ENCODE peak calls at places on chromosome 3, in ten cellular contexts. One of them, this sample, is unnamed.

GRCh38 chr3:160841455-160841854 is 85.4 kb downstream of the PPM1L start:
- DNase-seq in AG04450: no peak
- DNase-seq in left ventricle myocardium inferior: no peak
- DNase-seq in transverse colon: no peak
- DNase-seq in nephron progenitor cell: no peak
- DNase-seq in uterus: no peak
- DNase-seq in ovary: no peak
- DNase-seq in breast epithelium: no peak
- DNase-seq in tibial nerve: no peak
- DNase-seq in foreskin fibroblast: no peak
- DNase-seq in this sample: no peak

GRCh38 chr3:193702967-193703366 is 110.0 kb downstream of the OPA1 start:
- DNase-seq in nephron progenitor cell: no peak
- DNase-seq in tibial nerve: no peak
- DNase-seq in ovary: no peak
- DNase-seq in breast epithelium: no peak
- DNase-seq in uterus: no peak
- DNase-seq in foreskin fibroblast: peak; percentile 62
- DNase-seq in left ventricle myocardium inferior: no peak
- DNase-seq in transverse colon: no peak
- DNase-seq in AG04450: peak; percentile 13
- DNase-seq in this sample: no peak

GRCh38 chr3:58690490-58690889 is 23.9 kb upstream of the FAM3D start:
- DNase-seq in AG04450: no peak
- DNase-seq in nephron progenitor cell: no peak
- DNase-seq in ovary: no peak
- DNase-seq in breast epithelium: no peak
- DNase-seq in foreskin fibroblast: no peak
- DNase-seq in transverse colon: no peak
- DNase-seq in uterus: no peak
- DNase-seq in left ventricle myocardium inferior: no peak
- DNase-seq in tibial nerve: no peak
- DNase-seq in this sample: no peak

GRCh38 chr3:72163809-72164634 is 379.1 kb upstream of the PROK2 start:
- DNase-seq in AG04450: no peak
- DNase-seq in uterus: no peak
- DNase-seq in nephron progenitor cell: no peak
- DNase-seq in breast epithelium: no peak
- DNase-seq in ovary: no peak
- DNase-seq in transverse colon: peak; percentile 51
- DNase-seq in tibial nerve: no peak
- DNase-seq in left ventricle myocardium inferior: no peak
- DNase-seq in foreskin fibroblast: no peak
- DNase-seq in this sample: no peak

GRCh38 chr3:13509066-13509815 is 29.1 kb downstream of the HDAC11 start:
- DNase-seq in breast epithelium: no peak
- DNase-seq in uterus: no peak
- DNase-seq in left ventricle myocardium inferior: peak; percentile 7
- DNase-seq in transverse colon: no peak
- DNase-seq in foreskin fibroblast: no peak
- DNase-seq in ovary: no peak
- DNase-seq in tibial nerve: no peak
- DNase-seq in AG04450: no peak
- DNase-seq in nephron progenitor cell: no peak
- DNase-seq in this sample: no peak

GRCh38 chr3:30720586-30721313 is 114.3 kb downstream of the TGFBR2 start:
- DNase-seq in foreskin fibroblast: peak; percentile 62
- DNase-seq in ovary: no peak
- DNase-seq in AG04450: peak; percentile 89
- DNase-seq in tibial nerve: no peak
- DNase-seq in breast epithelium: no peak
- DNase-seq in uterus: no peak
- DNase-seq in left ventricle myocardium inferior: no peak
- DNase-seq in transverse colon: no peak
- DNase-seq in nephron progenitor cell: no peak
- DNase-seq in this sample: no peak

GRCh38 chr3:141740349-141740748 is 2.3 kb downstream of the RNF7 start:
- DNase-seq in transverse colon: no peak
- DNase-seq in foreskin fibroblast: no peak
- DNase-seq in uterus: no peak
- DNase-seq in breast epithelium: no peak
- DNase-seq in AG04450: no peak
- DNase-seq in left ventricle myocardium inferior: no peak
- DNase-seq in nephron progenitor cell: no peak
- DNase-seq in ovary: no peak
- DNase-seq in tibial nerve: no peak
- DNase-seq in this sample: no peak

GRCh38 chr3:150412599-150413069 is 4.5 kb downstream of the TSC22D2 start:
- DNase-seq in tibial nerve: no peak
- DNase-seq in ovary: no peak
- DNase-seq in AG04450: peak; percentile 47
- DNase-seq in nephron progenitor cell: no peak
- DNase-seq in breast epithelium: no peak
- DNase-seq in foreskin fibroblast: peak; percentile 86
- DNase-seq in left ventricle myocardium inferior: no peak
- DNase-seq in uterus: no peak
- DNase-seq in transverse colon: no peak
- DNase-seq in this sample: no peak

GRCh38 chr3:174122411-174122810 is 724.9 kb downstream of the NLGN1 start:
- DNase-seq in foreskin fibroblast: no peak
- DNase-seq in AG04450: no peak
- DNase-seq in tibial nerve: no peak
- DNase-seq in nephron progenitor cell: no peak
- DNase-seq in left ventricle myocardium inferior: no peak
- DNase-seq in breast epithelium: no peak
- DNase-seq in ovary: no peak
- DNase-seq in transverse colon: no peak
- DNase-seq in uterus: no peak
- DNase-seq in this sample: no peak

GRCh38 chr3:174120997-174121396 is 723.5 kb downstream of the NLGN1 start:
- DNase-seq in AG04450: no peak
- DNase-seq in uterus: no peak
- DNase-seq in foreskin fibroblast: no peak
- DNase-seq in transverse colon: no peak
- DNase-seq in ovary: no peak
- DNase-seq in left ventricle myocardium inferior: no peak
- DNase-seq in tibial nerve: no peak
- DNase-seq in breast epithelium: no peak
- DNase-seq in nephron progenitor cell: no peak
- DNase-seq in this sample: no peak

GRCh38 chr3:174126990-174127758 is 729.6 kb downstream of the NLGN1 start:
- DNase-seq in breast epithelium: no peak
- DNase-seq in nephron progenitor cell: no peak
- DNase-seq in foreskin fibroblast: peak; percentile 20
- DNase-seq in uterus: no peak
- DNase-seq in AG04450: no peak
- DNase-seq in transverse colon: no peak
- DNase-seq in left ventricle myocardium inferior: no peak
- DNase-seq in tibial nerve: no peak
- DNase-seq in ovary: no peak
- DNase-seq in this sample: no peak

DNA sequence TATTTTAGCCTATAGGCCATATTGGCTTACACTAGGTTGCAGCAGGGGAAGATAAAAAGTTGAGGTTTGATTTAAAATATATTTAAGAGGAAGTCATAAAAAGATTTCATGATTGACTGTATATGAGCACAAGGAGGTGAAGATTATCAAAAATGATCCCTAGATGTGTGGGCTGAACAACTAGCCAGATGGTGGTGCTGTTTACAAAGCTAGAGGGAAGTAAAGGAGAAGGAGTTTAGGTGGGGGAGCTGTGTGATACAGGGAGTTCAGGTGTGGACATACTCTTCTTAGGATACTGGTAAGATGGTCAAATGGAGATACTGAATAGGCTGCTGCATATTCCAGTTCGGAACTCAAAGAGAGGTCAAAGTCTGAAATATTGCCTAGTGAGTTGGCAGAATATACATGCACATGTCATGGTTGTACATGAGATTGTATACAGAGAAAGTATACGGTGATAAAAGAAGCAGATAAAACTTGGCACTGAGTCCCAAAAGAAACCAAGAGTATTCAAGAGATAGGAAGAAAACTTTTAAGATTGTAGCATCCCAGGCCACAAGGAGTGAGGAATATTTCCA is 727.8 kb downstream of the NLGN1 start:
- DNase-seq in foreskin fibroblast: peak; percentile 61
- DNase-seq in breast epithelium: no peak
- DNase-seq in ovary: no peak
- DNase-seq in tibial nerve: no peak
- DNase-seq in nephron progenitor cell: no peak
- DNase-seq in transverse colon: no peak
- DNase-seq in left ventricle myocardium inferior: no peak
- DNase-seq in AG04450: peak; percentile 15
- DNase-seq in uterus: no peak
- DNase-seq in this sample: no peak
- TF ChIP-seq CTCF in foreskin fibroblast: peak; percentile 68
- TF ChIP-seq CTCF in breast epithelium: no peak
- TF ChIP-seq CTCF in ovary: no peak
- TF ChIP-seq CTCF in tibial nerve: no peak
- TF ChIP-seq CTCF in nephron progenitor cell: peak; percentile 62
- TF ChIP-seq CTCF in transverse colon: no peak
- TF ChIP-seq CTCF in left ventricle myocardium inferior: peak; percentile 56
- TF ChIP-seq CTCF in AG04450: peak; percentile 78
- TF ChIP-seq CTCF in uterus: no peak
- TF ChIP-seq CTCF in this sample: no peak

GRCh38 chr3:76866729-76867461 is 173.0 kb upstream of the ROBO2 start:
- DNase-seq in nephron progenitor cell: no peak
- DNase-seq in tibial nerve: no peak
- DNase-seq in foreskin fibroblast: no peak
- DNase-seq in breast epithelium: no peak
- DNase-seq in ovary: no peak
- DNase-seq in left ventricle myocardium inferior: no peak
- DNase-seq in AG04450: no peak
- DNase-seq in transverse colon: no peak
- DNase-seq in uterus: no peak
- DNase-seq in this sample: no peak

GRCh38 chr3:76859596-76859995 is 180.3 kb upstream of the ROBO2 start:
- DNase-seq in uterus: no peak
- DNase-seq in AG04450: peak; percentile 2
- DNase-seq in transverse colon: no peak
- DNase-seq in nephron progenitor cell: no peak
- DNase-seq in tibial nerve: no peak
- DNase-seq in breast epithelium: no peak
- DNase-seq in ovary: no peak
- DNase-seq in left ventricle myocardium inferior: no peak
- DNase-seq in foreskin fibroblast: peak; percentile 61
- DNase-seq in this sample: no peak

GRCh38 chr3:76869726-76870414 is 170.0 kb upstream of the ROBO2 start:
- DNase-seq in AG04450: no peak
- DNase-seq in left ventricle myocardium inferior: no peak
- DNase-seq in breast epithelium: no peak
- DNase-seq in foreskin fibroblast: no peak
- DNase-seq in nephron progenitor cell: no peak
- DNase-seq in ovary: no peak
- DNase-seq in transverse colon: no peak
- DNase-seq in tibial nerve: no peak
- DNase-seq in uterus: no peak
- DNase-seq in this sample: no peak

DNA sequence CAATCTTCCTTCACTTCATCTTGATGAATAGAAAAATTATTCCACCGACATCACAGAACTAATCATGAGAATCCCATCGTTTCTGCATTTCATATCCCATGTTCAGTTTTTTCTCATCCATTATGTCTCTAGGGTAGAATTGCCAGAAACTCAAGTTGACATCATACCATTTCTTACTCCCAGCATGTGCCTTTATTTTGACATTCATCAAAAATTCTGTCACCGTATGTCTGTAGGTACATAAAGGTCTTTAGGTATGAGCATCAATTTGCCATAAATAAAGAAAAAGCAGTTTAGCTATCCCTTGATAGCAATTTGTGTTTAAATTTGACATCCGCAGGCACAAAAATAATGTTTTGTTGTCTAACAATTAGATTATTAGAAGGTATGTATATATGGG is 175.5 kb upstream of the ROBO2 start:
- DNase-seq in transverse colon: no peak
- DNase-seq in left ventricle myocardium inferior: no peak
- DNase-seq in breast epithelium: no peak
- DNase-seq in tibial nerve: no peak
- DNase-seq in AG04450: no peak
- DNase-seq in nephron progenitor cell: no peak
- DNase-seq in foreskin fibroblast: no peak
- DNase-seq in uterus: no peak
- DNase-seq in ovary: no peak
- DNase-seq in this sample: no peak
- TF ChIP-seq CTCF in transverse colon: no peak
- TF ChIP-seq CTCF in left ventricle myocardium inferior: no peak
- TF ChIP-seq CTCF in breast epithelium: no peak
- TF ChIP-seq CTCF in tibial nerve: no peak
- TF ChIP-seq CTCF in AG04450: no peak
- TF ChIP-seq CTCF in nephron progenitor cell: no peak
- TF ChIP-seq CTCF in foreskin fibroblast: no peak
- TF ChIP-seq CTCF in uterus: no peak
- TF ChIP-seq CTCF in ovary: no peak
- TF ChIP-seq CTCF in this sample: no peak

DNA sequence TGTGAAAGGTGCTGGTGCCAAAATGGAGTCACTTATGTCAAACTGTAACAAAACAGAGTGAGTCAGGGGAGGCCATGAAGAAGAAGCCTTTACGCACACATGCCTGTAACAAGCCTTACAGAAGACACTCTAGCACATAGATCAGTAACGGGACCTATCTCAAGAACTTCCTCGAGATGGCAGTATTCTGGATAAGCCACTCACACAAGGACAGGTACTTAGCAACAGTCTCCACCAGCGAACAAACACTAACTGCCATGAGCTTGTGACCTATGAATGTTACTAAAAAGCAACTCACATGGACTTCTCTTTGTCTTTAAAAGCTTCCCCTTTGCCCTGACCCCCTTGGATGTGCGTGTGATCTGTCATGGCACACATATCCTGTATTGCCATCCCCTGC is 235.1 kb downstream of the CD47 start:
- DNase-seq in tibial nerve: no peak
- DNase-seq in transverse colon: no peak
- DNase-seq in nephron progenitor cell: no peak
- DNase-seq in left ventricle myocardium inferior: no peak
- DNase-seq in breast epithelium: no peak
- DNase-seq in AG04450: no peak
- DNase-seq in foreskin fibroblast: no peak
- DNase-seq in uterus: no peak
- DNase-seq in ovary: no peak
- DNase-seq in this sample: no peak
- TF ChIP-seq CTCF in tibial nerve: no peak
- TF ChIP-seq CTCF in transverse colon: no peak
- TF ChIP-seq CTCF in nephron progenitor cell: no peak
- TF ChIP-seq CTCF in left ventricle myocardium inferior: peak; percentile 26
- TF ChIP-seq CTCF in breast epithelium: no peak
- TF ChIP-seq CTCF in AG04450: peak; percentile 17
- TF ChIP-seq CTCF in foreskin fibroblast: no peak
- TF ChIP-seq CTCF in uterus: no peak
- TF ChIP-seq CTCF in ovary: no peak
- TF ChIP-seq CTCF in this sample: no peak

DNA sequence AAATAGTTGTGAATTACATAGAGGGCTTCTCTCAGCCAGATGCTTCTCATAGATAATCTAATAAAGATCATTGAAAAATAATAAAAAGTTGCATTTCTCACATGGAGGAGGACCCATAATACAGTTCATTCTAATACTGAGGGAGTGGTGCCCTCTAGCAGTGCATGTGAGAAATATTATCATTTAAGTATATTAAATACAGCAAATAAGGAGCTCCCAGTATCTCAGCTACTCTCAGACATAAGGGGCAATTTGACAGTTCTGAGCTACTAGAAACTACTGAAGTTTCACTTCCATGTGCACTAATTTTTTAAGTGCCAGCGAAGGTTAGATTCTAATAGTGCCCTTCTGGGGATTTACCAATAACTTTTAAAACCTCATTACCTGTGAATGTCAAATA is 188.3 kb downstream of the IL5RA start:
- DNase-seq in AG04450: no peak
- DNase-seq in ovary: no peak
- DNase-seq in transverse colon: no peak
- DNase-seq in nephron progenitor cell: no peak
- DNase-seq in left ventricle myocardium inferior: no peak
- DNase-seq in foreskin fibroblast: no peak
- DNase-seq in uterus: no peak
- DNase-seq in tibial nerve: no peak
- DNase-seq in breast epithelium: no peak
- DNase-seq in this sample: no peak
- TF ChIP-seq CTCF in AG04450: no peak
- TF ChIP-seq CTCF in ovary: peak; percentile 21
- TF ChIP-seq CTCF in transverse colon: peak; percentile 26
- TF ChIP-seq CTCF in nephron progenitor cell: peak; percentile 42
- TF ChIP-seq CTCF in left ventricle myocardium inferior: peak; percentile 53
- TF ChIP-seq CTCF in foreskin fibroblast: no peak
- TF ChIP-seq CTCF in uterus: peak; percentile 34
- TF ChIP-seq CTCF in tibial nerve: peak; percentile 15
- TF ChIP-seq CTCF in breast epithelium: peak; percentile 20
- TF ChIP-seq CTCF in this sample: no peak

This sample was measured in omental fat pad.